ENCODE peak calls at places on chromosomes 1 and 21, in five cellular contexts. S is iris pigment epithelial cell; T is stimulated activated CD4-positive, alpha-beta T cell treated with anti-CD3 and anti-CD28 coated beads, TNF-alpha, amount 100 ng/mL, for 1 hour; O is LoVo; H is endothelial cell. F is an unnamed sample.

GRCh38 chr1:176786274-176786673 is 323.3 kb downstream of the PAPPA2 start:
- DNase-seq in S (no peak), T (no peak), O (no peak), H (no peak), F (no peak)

GRCh38 chr1:37399205-37399604 is 75.2 kb upstream of the ZC3H12A start:
- DNase-seq in S (no peak), T (no peak), O (no peak), H (no peak), F (no peak)

GRCh38 chr1:177346960-177347359 is 176.2 kb downstream of the BRINP2 start:
- DNase-seq in S (no peak), T (no peak), O (peak; percentile 32), H (no peak), F (no peak)

GRCh38 chr1:193413376-193413775 is 227.0 kb upstream of the B3GALT2 start:
- DNase-seq in S (no peak), T (no peak), O (no peak), H (no peak), F (no peak)

GRCh38 chr1:80882552-80882951 is 918.2 kb upstream of the ADGRL2 start:
- DNase-seq in S (peak; percentile 73), T (no peak), O (no peak), H (no peak), F (no peak)

GRCh38 chr21:37564924-37565529 is 198.5 kb downstream of the DYRK1A start:
- DNase-seq in S (peak; percentile 21), T (no peak), O (peak; percentile 9), H (no peak), F (no peak)

GRCh38 chr1:174902531-174903099 is 97.1 kb upstream of the CACYBP start:
- DNase-seq in S (no peak), T (no peak), O (no peak), H (no peak), F (no peak)

GRCh38 chr1:82697965-82698364 is 897.2 kb downstream of the ADGRL2 start:
- DNase-seq in S (no peak), T (no peak), O (no peak), H (no peak), F (no peak)

GRCh38 chr1:176560681-176561080 is 97.7 kb downstream of the PAPPA2 start:
- DNase-seq in S (no peak), T (no peak), O (no peak), H (no peak), F (no peak)

GRCh38 chr1:119276558-119276957 is 92.0 kb upstream of the HAO2 start:
- DNase-seq in S (no peak), T (no peak), O (no peak), H (no peak), F (no peak)

GRCh38 chr1:12621346-12622320 is 3.6 kb upstream of the DHRS3 start:
- DNase-seq in S (no peak), T (no peak), O (no peak), H (no peak), F (no peak)

GRCh38 chr21:29938968-29939858 is 583 bp downstream of the GRIK1 start:
- DNase-seq in S (peak; percentile 5), T (no peak), O (no peak), H (peak; percentile 38), F (peak; percentile 11)

GRCh38 chr1:82950606-82951200 is 1048.2 kb downstream of the TTLL7 start:
- DNase-seq in S (no peak), T (no peak), O (no peak), H (no peak), F (no peak)

GRCh38 chr1:196546272-196547245 is 61.7 kb downstream of the KCNT2 start:
- DNase-seq in S (peak; percentile 99), T (no peak), O (no peak), H (no peak), F (no peak)

GRCh38 chr1:42258218-42258617 is 76.8 kb downstream of the FOXJ3 start:
- DNase-seq in S (peak; percentile 35), T (no peak), O (no peak), H (no peak), F (no peak)

GRCh38 chr1:100441651-100442050 is 89.3 kb downstream of the CDC14A start:
- DNase-seq in S (no peak), T (no peak), O (no peak), H (no peak), F (no peak)

GRCh38 chr1:53376742-53377437 is 49.0 kb upstream of the LRP8 start:
- DNase-seq in S (no peak), T (no peak), O (no peak), H (no peak), F (no peak)

GRCh38 chr1:64519921-64520320 is 50.0 kb downstream of the CACHD1 start:
- DNase-seq in S (peak; percentile 55), T (no peak), O (no peak), H (no peak), F (no peak)

GRCh38 chr1:166184897-166185296 is 18.1 kb upstream of the FAM78B start:
- DNase-seq in S (no peak), T (no peak), O (no peak), H (no peak), F (no peak)

GRCh38 chr21:37060296-37060695 is 12.6 kb downstream of the PIGP start:
- DNase-seq in S (peak; percentile 97), T (no peak), O (peak; percentile 75), H (no peak), F (peak; percentile 45)

GRCh38 chr1:225349826-225350225 is 78.0 kb downstream of the LBR start:
- DNase-seq in S (no peak), T (no peak), O (no peak), H (no peak), F (no peak)

GRCh38 chr1:1157914-1158710 is 15.6 kb upstream of the TTLL10 start:
- DNase-seq in S (peak; percentile 11), T (no peak), O (peak; percentile 81), H (peak; percentile 58), F (no peak)

GRCh38 chr1:41404308-41404755 is 43.1 kb downstream of the FOXO6 start:
- DNase-seq in S (peak; percentile 17), T (no peak), O (no peak), H (peak; percentile 70), F (peak; percentile 90)

GRCh38 chr1:4655674-4656532 is 1.5 kb downstream of the AJAP1 start:
- DNase-seq in S (peak; percentile 59), T (no peak), O (no peak), H (peak; percentile 78), F (peak; percentile 87)

GRCh38 chr1:153533689-153534201 is 2.0 kb downstream of the S100A6 start:
- DNase-seq in S (peak; percentile 92), T (no peak), O (peak; percentile 82), H (no peak), F (no peak)

GRCh38 chr1:205354259-205354904 is 2.3 kb downstream of the KLHDC8A start:
- DNase-seq in S (peak; percentile 71), T (peak; percentile 15), O (peak; percentile 58), H (peak; percentile 68), F (peak; percentile 56)

GRCh38 chr1:234885601-234886000 is 243.0 kb downstream of the TOMM20 start:
- DNase-seq in S (no peak), T (no peak), O (no peak), H (no peak), F (no peak)

GRCh38 chr1:183318433-183318832 is 99.7 kb downstream of the NMNAT2 start:
- DNase-seq in S (peak; percentile 95), T (no peak), O (no peak), H (peak; percentile 66), F (no peak)

GRCh38 chr1:4825841-4826450 is 171.5 kb downstream of the AJAP1 start:
- DNase-seq in S (peak; percentile 1), T (no peak), O (no peak), H (peak; percentile 17), F (peak; percentile 58)

GRCh38 chr1:55060133-55060999 is 21.0 kb downstream of the PCSK9 start:
- DNase-seq in S (no peak), T (no peak), O (no peak), H (no peak), F (no peak)

GRCh38 chr1:31308036-31308435 is 11.2 kb downstream of the ZCCHC17 start:
- DNase-seq in S (no peak), T (no peak), O (no peak), H (no peak), F (no peak)

GRCh38 chr1:55311057-55311631 is 96.0 kb upstream of the USP24 start:
- DNase-seq in S (no peak), T (no peak), O (no peak), H (no peak), F (peak; percentile 71)

GRCh38 chr1:202291961-202292712 is 49.6 kb downstream of the UBE2T start:
- DNase-seq in S (peak; percentile 86), T (no peak), O (peak; percentile 48), H (no peak), F (no peak)

GRCh38 chr1:154237435-154237834 is 16.7 kb downstream of the UBAP2L start:
- DNase-seq in S (no peak), T (no peak), O (no peak), H (no peak), F (no peak)

GRCh38 chr1:228786361-228787129 is 51.3 kb downstream of the RHOU start:
- DNase-seq in S (no peak), T (no peak), O (no peak), H (no peak), F (no peak)

GRCh38 chr1:95752515-95753381 is 518.7 kb downstream of the RWDD3 start:
- DNase-seq in S (no peak), T (no peak), O (no peak), H (no peak), F (no peak)

GRCh38 chr1:16249838-16250241 is 12.9 kb upstream of the CPLANE2 start:
- DNase-seq in S (peak; percentile 91), T (no peak), O (no peak), H (no peak), F (no peak)